ENCODE peak calls at places on chromosomes 2 and 18, in eight cellular contexts. One of them, this sample, is unnamed.

GRCh38 chr2:223626713-223627112 is 24.6 kb upstream of the SCG2 start:
- DNase-seq in epithelial cell of esophagus: peak
- DNase-seq in cardiac fibroblast: peak
- DNase-seq in mucosa of gallbladder: no peak
- DNase-seq in stimulated activated CD4-positive, alpha-beta T cell treated with anti-CD3 and anti-CD28 coated beads, Interleukin-12 subunit alpha, Interleukin-12 subunit beta, amount 100 ng/mL, for 48 hours: no peak
- DNase-seq in MCF 10A: peak
- DNase-seq in adipocyte: peak
- DNase-seq in glutamatergic neuron: no peak
- DNase-seq in this sample: no peak

GRCh38 chr2:241269707-241270520 is 45.6 kb downstream of the HDLBP start:
- DNase-seq in adipocyte: no peak
- DNase-seq in MCF 10A: no peak
- DNase-seq in epithelial cell of esophagus: peak
- DNase-seq in mucosa of gallbladder: no peak
- DNase-seq in glutamatergic neuron: no peak
- DNase-seq in cardiac fibroblast: no peak
- DNase-seq in stimulated activated CD4-positive, alpha-beta T cell treated with anti-CD3 and anti-CD28 coated beads, Interleukin-12 subunit alpha, Interleukin-12 subunit beta, amount 100 ng/mL, for 48 hours: no peak
- DNase-seq in this sample: no peak

GRCh38 chr2:102238039-102238756 is 51.4 kb downstream of the IL1RL2 start:
- DNase-seq in epithelial cell of esophagus: no peak
- DNase-seq in stimulated activated CD4-positive, alpha-beta T cell treated with anti-CD3 and anti-CD28 coated beads, Interleukin-12 subunit alpha, Interleukin-12 subunit beta, amount 100 ng/mL, for 48 hours: no peak
- DNase-seq in adipocyte: no peak
- DNase-seq in mucosa of gallbladder: peak
- DNase-seq in MCF 10A: no peak
- DNase-seq in glutamatergic neuron: no peak
- DNase-seq in cardiac fibroblast: peak
- DNase-seq in this sample: no peak

GRCh38 chr2:75194184-75194868 is 5.0 kb downstream of the TACR1 start:
- DNase-seq in cardiac fibroblast: no peak
- DNase-seq in stimulated activated CD4-positive, alpha-beta T cell treated with anti-CD3 and anti-CD28 coated beads, Interleukin-12 subunit alpha, Interleukin-12 subunit beta, amount 100 ng/mL, for 48 hours: no peak
- DNase-seq in MCF 10A: no peak
- DNase-seq in mucosa of gallbladder: no peak
- DNase-seq in glutamatergic neuron: no peak
- DNase-seq in epithelial cell of esophagus: no peak
- DNase-seq in adipocyte: no peak
- DNase-seq in this sample: no peak

GRCh38 chr2:106097370-106098000 is 96.6 kb downstream of the UXS1 start:
- DNase-seq in MCF 10A: no peak
- DNase-seq in mucosa of gallbladder: no peak
- DNase-seq in adipocyte: no peak
- DNase-seq in stimulated activated CD4-positive, alpha-beta T cell treated with anti-CD3 and anti-CD28 coated beads, Interleukin-12 subunit alpha, Interleukin-12 subunit beta, amount 100 ng/mL, for 48 hours: no peak
- DNase-seq in epithelial cell of esophagus: no peak
- DNase-seq in cardiac fibroblast: no peak
- DNase-seq in glutamatergic neuron: no peak
- DNase-seq in this sample: no peak

GRCh38 chr18:78683191-78684010 is 296.2 kb upstream of the SALL3 start:
- DNase-seq in glutamatergic neuron: no peak
- DNase-seq in epithelial cell of esophagus: no peak
- DNase-seq in cardiac fibroblast: no peak
- DNase-seq in mucosa of gallbladder: no peak
- DNase-seq in stimulated activated CD4-positive, alpha-beta T cell treated with anti-CD3 and anti-CD28 coated beads, Interleukin-12 subunit alpha, Interleukin-12 subunit beta, amount 100 ng/mL, for 48 hours: no peak
- DNase-seq in adipocyte: no peak
- DNase-seq in MCF 10A: no peak
- DNase-seq in this sample: no peak

GRCh38 chr18:12783524-12783923 is 80.7 kb downstream of the PSMG2 start:
- DNase-seq in glutamatergic neuron: no peak
- DNase-seq in MCF 10A: no peak
- DNase-seq in mucosa of gallbladder: no peak
- DNase-seq in cardiac fibroblast: no peak
- DNase-seq in adipocyte: no peak
- DNase-seq in epithelial cell of esophagus: no peak
- DNase-seq in stimulated activated CD4-positive, alpha-beta T cell treated with anti-CD3 and anti-CD28 coated beads, Interleukin-12 subunit alpha, Interleukin-12 subunit beta, amount 100 ng/mL, for 48 hours: no peak
- DNase-seq in this sample: no peak

GRCh38 chr2:222939208-222939846 is 78.5 kb downstream of the ACSL3 start:
- DNase-seq in stimulated activated CD4-positive, alpha-beta T cell treated with anti-CD3 and anti-CD28 coated beads, Interleukin-12 subunit alpha, Interleukin-12 subunit beta, amount 100 ng/mL, for 48 hours: peak
- DNase-seq in epithelial cell of esophagus: peak
- DNase-seq in MCF 10A: peak
- DNase-seq in mucosa of gallbladder: peak
- DNase-seq in adipocyte: peak
- DNase-seq in cardiac fibroblast: peak
- DNase-seq in glutamatergic neuron: peak
- DNase-seq in this sample: peak

GRCh38 chr2:130836501-130837174 is at the start of gene ARHGEF4:
- DNase-seq in MCF 10A: peak
- DNase-seq in cardiac fibroblast: no peak
- DNase-seq in mucosa of gallbladder: peak
- DNase-seq in adipocyte: peak
- DNase-seq in stimulated activated CD4-positive, alpha-beta T cell treated with anti-CD3 and anti-CD28 coated beads, Interleukin-12 subunit alpha, Interleukin-12 subunit beta, amount 100 ng/mL, for 48 hours: no peak
- DNase-seq in epithelial cell of esophagus: peak
- DNase-seq in glutamatergic neuron: peak
- DNase-seq in this sample: no peak

GRCh38 chr2:96171836-96172235 is 26.6 kb upstream of the DUSP2 start:
- DNase-seq in MCF 10A: no peak
- DNase-seq in epithelial cell of esophagus: no peak
- DNase-seq in glutamatergic neuron: no peak
- DNase-seq in stimulated activated CD4-positive, alpha-beta T cell treated with anti-CD3 and anti-CD28 coated beads, Interleukin-12 subunit alpha, Interleukin-12 subunit beta, amount 100 ng/mL, for 48 hours: no peak
- DNase-seq in mucosa of gallbladder: no peak
- DNase-seq in cardiac fibroblast: no peak
- DNase-seq in adipocyte: no peak
- DNase-seq in this sample: no peak

GRCh38 chr2:121254748-121255147 is 30.3 kb downstream of the TFCP2L1 start:
- DNase-seq in adipocyte: no peak
- DNase-seq in cardiac fibroblast: no peak
- DNase-seq in epithelial cell of esophagus: no peak
- DNase-seq in glutamatergic neuron: no peak
- DNase-seq in mucosa of gallbladder: no peak
- DNase-seq in stimulated activated CD4-positive, alpha-beta T cell treated with anti-CD3 and anti-CD28 coated beads, Interleukin-12 subunit alpha, Interleukin-12 subunit beta, amount 100 ng/mL, for 48 hours: no peak
- DNase-seq in MCF 10A: no peak
- DNase-seq in this sample: no peak

GRCh38 chr2:217947341-217948316 is 55.2 kb downstream of the TNS1 start:
- DNase-seq in cardiac fibroblast: no peak
- DNase-seq in mucosa of gallbladder: no peak
- DNase-seq in glutamatergic neuron: peak
- DNase-seq in adipocyte: no peak
- DNase-seq in stimulated activated CD4-positive, alpha-beta T cell treated with anti-CD3 and anti-CD28 coated beads, Interleukin-12 subunit alpha, Interleukin-12 subunit beta, amount 100 ng/mL, for 48 hours: no peak
- DNase-seq in epithelial cell of esophagus: no peak
- DNase-seq in MCF 10A: no peak
- DNase-seq in this sample: peak

GRCh38 chr2:120344991-120345975 is 653 bp upstream of the INHBB start:
- DNase-seq in adipocyte: peak
- DNase-seq in stimulated activated CD4-positive, alpha-beta T cell treated with anti-CD3 and anti-CD28 coated beads, Interleukin-12 subunit alpha, Interleukin-12 subunit beta, amount 100 ng/mL, for 48 hours: no peak
- DNase-seq in MCF 10A: peak
- DNase-seq in cardiac fibroblast: no peak
- DNase-seq in glutamatergic neuron: peak
- DNase-seq in epithelial cell of esophagus: no peak
- DNase-seq in mucosa of gallbladder: no peak
- DNase-seq in this sample: no peak

GRCh38 chr2:26883971-26884370 is 36.0 kb downstream of the DPYSL5 start:
- DNase-seq in adipocyte: no peak
- DNase-seq in epithelial cell of esophagus: no peak
- DNase-seq in stimulated activated CD4-positive, alpha-beta T cell treated with anti-CD3 and anti-CD28 coated beads, Interleukin-12 subunit alpha, Interleukin-12 subunit beta, amount 100 ng/mL, for 48 hours: no peak
- DNase-seq in MCF 10A: no peak
- DNase-seq in cardiac fibroblast: no peak
- DNase-seq in glutamatergic neuron: no peak
- DNase-seq in mucosa of gallbladder: no peak
- DNase-seq in this sample: no peak

This sample was measured in NT2/D1.